ENCODE peak calls at places on chromosomes 12 and 14, in eight cellular contexts. E, F, R, C, A, S, V and J are unnamed samples.

GRCh38 chr14:21090194-21090939 is 8.1 kb downstream of the ZNF219 start:
- DNase-seq in E (peak), F (no peak), R (no peak), C (no peak), A (no peak), S (no peak), V (peak), J (no peak)

GRCh38 chr12:119312904-119313303 is 21.6 kb upstream of the CCDC60 start:
- DNase-seq in E (no peak), F (no peak), R (no peak), C (no peak), A (no peak), S (no peak), V (no peak), J (no peak)

GRCh38 chr14:23570806-23571483 is 3.4 kb upstream of the AP1G2 start:
- DNase-seq in E (no peak), F (no peak), R (no peak), C (no peak), A (no peak), S (no peak), V (no peak), J (no peak)

GRCh38 chr14:89391123-89391522 is 25.9 kb downstream of the FOXN3 start:
- DNase-seq in E (no peak), F (no peak), R (no peak), C (no peak), A (no peak), S (no peak), V (no peak), J (no peak)

GRCh38 chr14:74634964-74635363 is 22.9 kb upstream of the LTBP2 start:
- DNase-seq in E (no peak), F (no peak), R (no peak), C (no peak), A (no peak), S (no peak), V (no peak), J (no peak)

GRCh38 chr14:72318648-72319047 is 386.4 kb downstream of the RGS6 start:
- DNase-seq in E (no peak), F (no peak), R (no peak), C (no peak), A (no peak), S (no peak), V (no peak), J (no peak)

GRCh38 chr14:77181124-77181602 is 435 bp upstream of the TMEM63C start:
- DNase-seq in E (peak), F (no peak), R (no peak), C (no peak), A (no peak), S (no peak), V (no peak), J (no peak)

GRCh38 chr12:106919910-106920544 is 35.7 kb upstream of the TMEM263 start:
- DNase-seq in E (peak), F (no peak), R (no peak), C (peak), A (no peak), S (peak), V (peak), J (no peak)

GRCh38 chr14:88380405-88380804 is 5.1 kb upstream of the SPATA7 start:
- DNase-seq in E (peak), F (no peak), R (no peak), C (no peak), A (no peak), S (no peak), V (no peak), J (no peak)